ENCODE peak calls at places on chromosomes 12 and 14, in eight cellular contexts. M is right lobe of liver, D is breast epithelium, S is lower leg skin, V is ovary, A is transverse colon, O is suprapubic skin, C is adrenal gland. W is an unnamed sample.

GRCh38 chr12:31584782-31585181 is 6.2 kb downstream of the DENND5B start:
- DNase-seq in C (no peak), M (no peak), S (no peak), A (no peak), D (no peak), O (no peak), V (no peak), W (no peak)

GRCh38 chr12:52901715-52902541 is 2.9 kb downstream of the KRT8 start:
- DNase-seq in C (no peak), V (no peak), A (peak; percentile 52), D (peak; percentile 41), O (no peak), M (no peak), S (no peak), W (peak; percentile 63)

GRCh38 chr14:69475194-69475818 is 9.2 kb upstream of the PLEKHD1 start:
- DNase-seq in S (no peak), O (no peak), C (no peak), V (no peak), A (no peak), M (no peak), D (no peak), W (no peak)

GRCh38 chr12:14264777-14265176 is 100.7 kb upstream of the ATF7IP start:
- DNase-seq in C (no peak), S (no peak), A (no peak), D (no peak), M (no peak), V (no peak), O (no peak), W (no peak)

GRCh38 chr12:70197362-70197744 is 45.9 kb upstream of the CNOT2 start:
- DNase-seq in S (no peak), M (no peak), V (no peak), C (no peak), A (no peak), D (no peak), O (no peak), W (no peak)

GRCh38 chr12:5560242-5560641 is 128.3 kb downstream of the NTF3 start:
- DNase-seq in O (no peak), D (no peak), A (no peak), C (no peak), M (no peak), V (no peak), S (no peak), W (no peak)

GRCh38 chr14:61577506-61577931 is 117.8 kb upstream of the HIF1A start:
- DNase-seq in A (no peak), C (no peak), S (no peak), O (no peak), V (no peak), M (no peak), D (no peak), W (no peak)

GRCh38 chr12:269216-269615 is 6.6 kb upstream of the SLC6A13 start:
- DNase-seq in C (no peak), V (peak; percentile 42), S (no peak), M (no peak), O (no peak), A (no peak), D (no peak), W (no peak)

GRCh38 chr12:91143241-91143640 is 31.9 kb upstream of the LUM start:
- DNase-seq in M (no peak), D (no peak), O (no peak), V (no peak), C (no peak), S (no peak), A (no peak), W (no peak)

GRCh38 chr12:54654926-54655325 is 6.8 kb upstream of the DCD start:
- DNase-seq in S (no peak), M (no peak), C (no peak), D (no peak), A (no peak), V (no peak), O (no peak), W (no peak)

GRCh38 chr12:54034784-54035310 is 2.0 kb downstream of the HOXC5 start:
- DNase-seq in M (no peak), A (no peak), S (no peak), D (no peak), C (no peak), O (peak; percentile 77), V (peak; percentile 33), W (no peak)

GRCh38 chr14:55610717-55611370 is 30.8 kb downstream of the KTN1 start:
- DNase-seq in O (no peak), C (no peak), M (no peak), A (no peak), V (no peak), S (no peak), D (no peak), W (no peak)

GRCh38 chr14:64945431-64945830 is 2.9 kb upstream of the GPX2 start:
- DNase-seq in C (peak; percentile 46), O (no peak), S (no peak), A (no peak), M (no peak), D (no peak), V (no peak), W (no peak)

GRCh38 chr12:45051490-45052105 is 699 bp upstream of the DBX2 start:
- DNase-seq in O (no peak), M (no peak), D (no peak), V (no peak), S (no peak), A (no peak), C (no peak), W (no peak)

GRCh38 chr14:106562451-106562850 is 1036.1 kb downstream of the TMEM121 start:
- DNase-seq in C (no peak), M (no peak), S (no peak), O (no peak), D (no peak), A (no peak), V (no peak), W (no peak)

DNA sequence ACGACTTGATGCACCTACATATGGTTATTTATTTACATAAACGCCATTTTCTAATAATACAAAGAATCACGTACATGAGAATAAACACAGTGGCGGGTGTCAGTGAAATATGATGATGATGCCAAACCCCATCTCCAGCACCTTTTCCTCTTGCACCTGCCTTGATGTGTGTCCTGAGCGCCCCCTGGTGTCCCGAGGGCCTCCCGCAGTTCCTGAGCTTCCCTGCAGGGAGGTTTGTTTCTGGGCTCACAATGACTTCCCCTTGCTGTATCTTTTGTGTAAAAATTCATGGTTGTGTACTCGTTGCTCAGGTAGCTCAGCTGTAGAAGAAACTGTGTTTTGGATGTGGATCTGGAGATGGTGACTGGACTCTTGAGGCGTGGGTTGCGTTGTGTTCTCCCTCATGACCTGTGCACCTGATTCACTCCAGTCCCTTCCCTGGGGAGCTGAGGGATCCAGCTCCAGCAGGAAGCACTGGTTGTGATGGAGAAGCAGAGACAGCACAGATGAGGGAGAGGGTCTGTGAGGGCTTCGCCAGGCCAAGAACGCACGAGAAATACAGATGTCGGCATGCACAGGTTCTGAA is 1037.8 kb downstream of the TMEM121 start:
- DNase-seq in S (no peak), D (no peak), C (no peak), M (no peak), O (no peak), V (no peak), A (peak; percentile 54), W (peak; percentile 48)
- TF ChIP-seq POLR2A in S (no peak), D (no peak), C (no peak), M (no peak), O (no peak), V (no peak), A (no peak), W (no peak)

DNA sequence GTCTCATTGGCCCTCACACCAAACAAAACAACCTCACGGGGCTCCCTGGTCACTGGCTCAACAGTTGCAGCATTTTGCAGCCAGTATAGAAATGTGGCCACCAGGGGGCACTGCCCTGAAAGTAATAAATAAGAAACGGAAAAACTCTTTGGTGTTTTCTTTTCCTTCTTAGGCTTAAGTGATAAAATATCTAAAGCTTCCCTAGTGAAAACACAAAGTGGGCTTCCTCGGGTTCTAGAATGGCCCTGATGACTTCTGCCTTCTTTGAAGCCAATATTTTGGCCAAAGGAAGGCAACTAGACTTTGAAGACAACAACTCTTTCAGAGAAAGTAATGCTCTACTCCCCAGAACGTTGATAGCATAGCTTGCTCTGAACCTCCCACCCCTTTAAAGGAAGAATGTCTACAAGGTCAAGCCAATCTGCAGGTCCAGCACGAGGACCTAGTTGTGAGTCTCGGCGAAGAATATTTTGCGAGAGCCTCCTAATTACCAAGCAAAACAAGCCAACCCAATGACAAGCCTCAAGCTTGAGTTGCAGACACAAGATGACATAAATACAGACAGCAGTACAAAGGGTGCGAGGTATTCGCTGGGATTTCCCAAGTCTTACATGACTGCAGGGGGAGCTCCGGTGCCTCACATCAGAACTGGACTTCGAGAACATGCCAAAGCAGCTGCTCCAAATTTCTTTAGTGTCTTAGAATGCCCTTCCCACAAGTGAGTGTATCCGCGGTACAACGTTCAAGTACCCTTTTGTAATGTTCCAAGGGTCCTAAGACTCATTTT is 2.6 kb downstream of the ITPK1 start:
- DNase-seq in M (peak; percentile 72), C (peak; percentile 96), V (peak; percentile 82), A (peak; percentile 90), O (peak; percentile 94), S (peak; percentile 78), D (peak; percentile 80), W (peak; percentile 83)
- H3K4me3 ChIP-seq in M (peak overlapping the region; percentile 82), C (no peak overlapping the region), V (peak overlapping the region; percentile 68), A (peak overlapping the region; percentile 93), O (peak overlapping the region; percentile 85), S (no peak overlapping the region), D (peak overlapping the region; percentile 12), W (no peak overlapping the region)

GRCh38 chr14:54116972-54117371 is 160.3 kb upstream of the BMP4 start:
- DNase-seq in O (no peak), V (no peak), C (peak; percentile 83), A (no peak), S (no peak), D (no peak), M (no peak), W (no peak)
- TF ChIP-seq POLR2A in O (no peak), V (no peak), C (no peak), A (no peak), S (no peak), D (no peak), M (no peak), W (no peak)

GRCh38 chr12:77062396-77062795 is 3.0 kb downstream of the E2F7 start:
- DNase-seq in C (no peak), M (no peak), A (no peak), D (no peak), S (no peak), V (no peak), O (no peak), W (no peak)

GRCh38 chr12:77062846-77063461 is 2.4 kb downstream of the E2F7 start:
- DNase-seq in V (no peak), D (no peak), S (no peak), A (no peak), O (no peak), C (no peak), M (no peak), W (no peak)

GRCh38 chr12:77058740-77059139 is 6.6 kb downstream of the E2F7 start:
- DNase-seq in O (no peak), S (no peak), M (no peak), D (no peak), C (no peak), A (no peak), V (no peak), W (no peak)

GRCh38 chr12:77060136-77060882 is 5.1 kb downstream of the E2F7 start:
- DNase-seq in M (no peak), C (no peak), S (no peak), A (no peak), D (no peak), V (no peak), O (no peak), W (no peak)

DNA sequence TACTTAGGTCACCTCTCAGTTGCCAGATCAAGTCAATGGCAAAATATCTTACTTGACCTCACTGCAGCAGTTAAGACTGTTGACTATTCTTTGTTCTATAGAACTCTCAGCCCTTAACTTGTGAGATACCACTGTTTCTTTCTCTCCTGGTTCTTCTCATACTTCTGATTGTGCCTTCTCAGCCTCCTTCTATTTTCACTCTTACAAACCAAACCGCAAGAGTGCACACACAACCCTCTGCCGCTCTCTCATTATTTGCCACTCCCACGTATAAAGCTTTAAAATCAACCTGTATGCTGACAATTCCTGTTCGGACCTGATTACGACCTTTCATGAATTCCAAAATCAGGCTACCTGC is 4.5 kb downstream of the E2F7 start:
- DNase-seq in O (no peak), A (no peak), V (no peak), M (no peak), S (no peak), D (no peak), C (no peak), W (no peak)
- H3K4me3 ChIP-seq in O (no peak overlapping the region), A (no peak overlapping the region), V (no peak overlapping the region), M (no peak overlapping the region), S (no peak overlapping the region), D (no peak overlapping the region), C (no peak overlapping the region), W (no peak overlapping the region)